ENCODE peak calls at places on chromosomes 3 and 15, in six cellular contexts. One of them, this sample, is unnamed. For H3K4me1, the result is how much of the 10 kb centered on the place peaks cover.

GRCh38 chr3:159785276-159785675 is 203.4 kb upstream of the IL12A start:
- DNase-seq in right lobe of liver: no peak
- DNase-seq in gastrocnemius medialis: no peak
- DNase-seq in neuronal stem cell: no peak
- DNase-seq in endothelial cell of umbilical vein: peak
- DNase-seq in IMR-90: peak
- DNase-seq in this sample: peak

GRCh38 chr3:38707730-38708129 is 58.2 kb upstream of the SCN5A start:
- DNase-seq in right lobe of liver: no peak
- DNase-seq in gastrocnemius medialis: no peak
- DNase-seq in neuronal stem cell: no peak
- DNase-seq in endothelial cell of umbilical vein: no peak
- DNase-seq in IMR-90: no peak
- DNase-seq in this sample: no peak

GRCh38 chr15:99613887-99614642 is 48.3 kb downstream of the MEF2A start:
- DNase-seq in right lobe of liver: no peak
- DNase-seq in gastrocnemius medialis: no peak
- DNase-seq in neuronal stem cell: no peak
- DNase-seq in endothelial cell of umbilical vein: no peak
- DNase-seq in IMR-90: peak
- DNase-seq in this sample: peak

GRCh38 chr3:149501524-149501923 is 27.0 kb downstream of the TM4SF4 start:
- DNase-seq in right lobe of liver: no peak
- DNase-seq in gastrocnemius medialis: no peak
- DNase-seq in neuronal stem cell: no peak
- DNase-seq in endothelial cell of umbilical vein: peak
- DNase-seq in IMR-90: peak
- DNase-seq in this sample: peak

GRCh38 chr3:59820352-59820934 is 770.6 kb upstream of the CFAP20DC start:
- DNase-seq in right lobe of liver: no peak
- DNase-seq in gastrocnemius medialis: no peak
- DNase-seq in neuronal stem cell: no peak
- DNase-seq in endothelial cell of umbilical vein: no peak
- DNase-seq in IMR-90: peak
- DNase-seq in this sample: no peak

GRCh38 chr15:67381416-67382045 is 126.9 kb downstream of the IQCH start:
- DNase-seq in right lobe of liver: no peak
- DNase-seq in gastrocnemius medialis: no peak
- DNase-seq in neuronal stem cell: no peak
- DNase-seq in endothelial cell of umbilical vein: no peak
- DNase-seq in IMR-90: no peak
- DNase-seq in this sample: no peak

GRCh38 chr3:101072299-101072698 is 79.1 kb upstream of the ABI3BP start:
- DNase-seq in right lobe of liver: no peak
- DNase-seq in gastrocnemius medialis: no peak
- DNase-seq in neuronal stem cell: no peak
- DNase-seq in endothelial cell of umbilical vein: peak
- DNase-seq in IMR-90: peak
- DNase-seq in this sample: peak

GRCh38 chr15:62465173-62465572 is 300.1 kb upstream of the C2CD4B start:
- DNase-seq in right lobe of liver: no peak
- DNase-seq in gastrocnemius medialis: no peak
- DNase-seq in neuronal stem cell: no peak
- DNase-seq in endothelial cell of umbilical vein: no peak
- DNase-seq in IMR-90: no peak
- DNase-seq in this sample: no peak

GRCh38 chr3:61425356-61425755 is 136.0 kb upstream of the PTPRG start:
- DNase-seq in right lobe of liver: no peak
- DNase-seq in gastrocnemius medialis: no peak
- DNase-seq in neuronal stem cell: no peak
- DNase-seq in endothelial cell of umbilical vein: no peak
- DNase-seq in IMR-90: no peak
- DNase-seq in this sample: no peak

GRCh38 chr3:119063471-119063870 is 28.8 kb upstream of the IGSF11 start:
- DNase-seq in right lobe of liver: no peak
- DNase-seq in gastrocnemius medialis: no peak
- DNase-seq in neuronal stem cell: no peak
- DNase-seq in endothelial cell of umbilical vein: no peak
- DNase-seq in IMR-90: no peak
- DNase-seq in this sample: no peak

GRCh38 chr3:118573922-118574321 is 460.7 kb downstream of the IGSF11 start:
- DNase-seq in right lobe of liver: no peak
- DNase-seq in gastrocnemius medialis: no peak
- DNase-seq in neuronal stem cell: no peak
- DNase-seq in endothelial cell of umbilical vein: no peak
- DNase-seq in IMR-90: no peak
- DNase-seq in this sample: no peak

GRCh38 chr15:83848315-83849050 is 194.6 kb downstream of the ADAMTSL3 start:
- DNase-seq in right lobe of liver: no peak
- DNase-seq in gastrocnemius medialis: no peak
- DNase-seq in neuronal stem cell: no peak
- DNase-seq in endothelial cell of umbilical vein: no peak
- DNase-seq in IMR-90: peak
- DNase-seq in this sample: peak

GRCh38 chr3:148459931-148460513 is 237.7 kb upstream of the AGTR1 start:
- DNase-seq in right lobe of liver: no peak
- DNase-seq in gastrocnemius medialis: no peak
- DNase-seq in neuronal stem cell: no peak
- DNase-seq in endothelial cell of umbilical vein: no peak
- DNase-seq in IMR-90: peak
- DNase-seq in this sample: peak

GRCh38 chr15:77901251-77901881 is 176.1 kb downstream of the TBC1D2B start:
- DNase-seq in right lobe of liver: no peak
- DNase-seq in gastrocnemius medialis: no peak
- DNase-seq in neuronal stem cell: no peak
- DNase-seq in endothelial cell of umbilical vein: no peak
- DNase-seq in IMR-90: no peak
- DNase-seq in this sample: no peak

GRCh38 chr3:184379375-184380209 is at the start of gene CHRD:
- DNase-seq in right lobe of liver: no peak
- DNase-seq in gastrocnemius medialis: no peak
- DNase-seq in neuronal stem cell: no peak
- DNase-seq in endothelial cell of umbilical vein: no peak
- DNase-seq in IMR-90: no peak
- DNase-seq in this sample: no peak

GRCh38 chr3:108455212-108455705 is 55.1 kb downstream of the MYH15 start:
- DNase-seq in right lobe of liver: no peak
- DNase-seq in gastrocnemius medialis: no peak
- DNase-seq in neuronal stem cell: no peak
- DNase-seq in endothelial cell of umbilical vein: peak
- DNase-seq in IMR-90: peak
- DNase-seq in this sample: no peak

GRCh38 chr3:3307491-3307890 is 128.0 kb upstream of the CRBN start:
- DNase-seq in right lobe of liver: no peak
- DNase-seq in gastrocnemius medialis: no peak
- DNase-seq in neuronal stem cell: no peak
- DNase-seq in endothelial cell of umbilical vein: no peak
- DNase-seq in IMR-90: no peak
- DNase-seq in this sample: no peak

GRCh38 chr3:125515421-125515820 is 4.6 kb downstream of the SNX4 start:
- DNase-seq in right lobe of liver: no peak
- DNase-seq in gastrocnemius medialis: no peak
- DNase-seq in neuronal stem cell: no peak
- DNase-seq in endothelial cell of umbilical vein: no peak
- DNase-seq in IMR-90: no peak
- DNase-seq in this sample: no peak
- H3K4me1 ChIP-seq in right lobe of liver: under half
- H3K4me1 ChIP-seq in gastrocnemius medialis: under half
- H3K4me1 ChIP-seq in neuronal stem cell: under half
- H3K4me1 ChIP-seq in endothelial cell of umbilical vein: under half
- H3K4me1 ChIP-seq in IMR-90: under half
- H3K4me1 ChIP-seq in this sample: under half

GRCh38 chr15:59304807-59305206 is 67.9 kb downstream of the MYO1E start:
- DNase-seq in right lobe of liver: no peak
- DNase-seq in gastrocnemius medialis: no peak
- DNase-seq in neuronal stem cell: no peak
- DNase-seq in endothelial cell of umbilical vein: no peak
- DNase-seq in IMR-90: no peak
- DNase-seq in this sample: no peak
- H3K4me1 ChIP-seq in right lobe of liver: under half
- H3K4me1 ChIP-seq in gastrocnemius medialis: under half
- H3K4me1 ChIP-seq in neuronal stem cell: under half
- H3K4me1 ChIP-seq in endothelial cell of umbilical vein: half or more
- H3K4me1 ChIP-seq in IMR-90: under half
- H3K4me1 ChIP-seq in this sample: under half

DNA sequence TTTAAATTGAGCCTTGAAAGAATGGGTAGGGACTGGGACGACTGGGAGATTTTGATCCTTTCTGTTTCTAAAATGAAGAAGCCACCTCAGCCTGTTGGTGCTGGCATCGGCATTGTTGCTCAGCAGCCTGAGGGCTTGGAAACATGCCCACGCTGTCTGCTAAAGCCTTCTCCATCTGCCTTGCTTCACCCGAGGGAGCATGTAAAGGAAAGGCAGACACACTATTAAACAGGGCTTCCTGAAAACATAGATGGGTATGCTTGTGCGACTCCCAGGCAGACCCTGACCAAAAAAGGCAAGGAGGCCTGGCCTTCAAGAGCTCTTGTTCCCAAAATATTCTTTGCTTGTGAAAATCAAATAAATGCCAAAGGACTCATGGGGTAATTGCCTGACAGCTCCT is 84.2 kb upstream of the SLC4A7 start:
- DNase-seq in right lobe of liver: no peak
- DNase-seq in gastrocnemius medialis: peak
- DNase-seq in neuronal stem cell: no peak
- DNase-seq in endothelial cell of umbilical vein: no peak
- DNase-seq in IMR-90: peak
- DNase-seq in this sample: peak
- H3K4me1 ChIP-seq in right lobe of liver: under half
- H3K4me1 ChIP-seq in gastrocnemius medialis: under half
- H3K4me1 ChIP-seq in neuronal stem cell: under half
- H3K4me1 ChIP-seq in endothelial cell of umbilical vein: under half
- H3K4me1 ChIP-seq in IMR-90: under half
- H3K4me1 ChIP-seq in this sample: under half

GRCh38 chr3:195897853-195898415 is 10.4 kb downstream of the TNK2 start:
- DNase-seq in right lobe of liver: no peak
- DNase-seq in gastrocnemius medialis: no peak
- DNase-seq in neuronal stem cell: no peak
- DNase-seq in endothelial cell of umbilical vein: no peak
- DNase-seq in IMR-90: no peak
- DNase-seq in this sample: no peak

GRCh38 chr3:195895900-195896360 is 12.4 kb downstream of the TNK2 start:
- DNase-seq in right lobe of liver: peak
- DNase-seq in gastrocnemius medialis: peak
- DNase-seq in neuronal stem cell: peak
- DNase-seq in endothelial cell of umbilical vein: peak
- DNase-seq in IMR-90: no peak
- DNase-seq in this sample: peak

GRCh38 chr3:195897081-195897852 is 11.1 kb downstream of the TNK2 start:
- DNase-seq in right lobe of liver: peak
- DNase-seq in gastrocnemius medialis: peak
- DNase-seq in neuronal stem cell: no peak
- DNase-seq in endothelial cell of umbilical vein: peak
- DNase-seq in IMR-90: peak
- DNase-seq in this sample: peak

GRCh38 chr3:195895078-195895899 is 13.1 kb downstream of the TNK2 start:
- DNase-seq in right lobe of liver: peak
- DNase-seq in gastrocnemius medialis: peak
- DNase-seq in neuronal stem cell: peak
- DNase-seq in endothelial cell of umbilical vein: peak
- DNase-seq in IMR-90: peak
- DNase-seq in this sample: peak

GRCh38 chr3:195896361-195897080 is 11.8 kb downstream of the TNK2 start:
- DNase-seq in right lobe of liver: peak
- DNase-seq in gastrocnemius medialis: peak
- DNase-seq in neuronal stem cell: no peak
- DNase-seq in endothelial cell of umbilical vein: peak
- DNase-seq in IMR-90: peak
- DNase-seq in this sample: peak
- H3K4me1 ChIP-seq in right lobe of liver: under half
- H3K4me1 ChIP-seq in gastrocnemius medialis: half or more
- H3K4me1 ChIP-seq in neuronal stem cell: under half
- H3K4me1 ChIP-seq in endothelial cell of umbilical vein: under half
- H3K4me1 ChIP-seq in IMR-90: under half
- H3K4me1 ChIP-seq in this sample: half or more

This sample was measured in adipocyte.